ENCODE peak calls at places on chromosomes 13 and 19, in five cellular contexts. One of them, this sample, is unnamed.

GRCh38 chr19:41415154-41415571 is 12.0 kb downstream of the B3GNT8 start:
- DNase-seq in AG10803: no peak
- DNase-seq in AG08395: no peak
- DNase-seq in activated T-cell treated with anti-CD3 and anti-CD28 coated beads, Interleukin-2, amount 50 U/mL, for 4 hours: no peak
- DNase-seq in AG04449: no peak
- DNase-seq in this sample: no peak

GRCh38 chr13:106599875-106600797 is 32.2 kb upstream of the ARGLU1 start:
- DNase-seq in AG10803: peak
- DNase-seq in AG08395: peak
- DNase-seq in activated T-cell treated with anti-CD3 and anti-CD28 coated beads, Interleukin-2, amount 50 U/mL, for 4 hours: no peak
- DNase-seq in AG04449: peak
- DNase-seq in this sample: peak

GRCh38 chr19:45528744-45529453 is 21.6 kb downstream of the VASP start:
- DNase-seq in AG10803: no peak
- DNase-seq in AG08395: peak
- DNase-seq in activated T-cell treated with anti-CD3 and anti-CD28 coated beads, Interleukin-2, amount 50 U/mL, for 4 hours: no peak
- DNase-seq in AG04449: no peak
- DNase-seq in this sample: peak

GRCh38 chr13:51605698-51606097 is 21.4 kb downstream of the WDFY2 start:
- DNase-seq in AG10803: no peak
- DNase-seq in AG08395: no peak
- DNase-seq in activated T-cell treated with anti-CD3 and anti-CD28 coated beads, Interleukin-2, amount 50 U/mL, for 4 hours: no peak
- DNase-seq in AG04449: no peak
- DNase-seq in this sample: no peak

GRCh38 chr13:96273196-96273595 is 183.3 kb downstream of the HS6ST3 start:
- DNase-seq in AG10803: no peak
- DNase-seq in AG08395: no peak
- DNase-seq in activated T-cell treated with anti-CD3 and anti-CD28 coated beads, Interleukin-2, amount 50 U/mL, for 4 hours: no peak
- DNase-seq in AG04449: no peak
- DNase-seq in this sample: no peak

GRCh38 chr13:87671824-87672603 is 843 bp downstream of the SLITRK5 start:
- DNase-seq in AG10803: no peak
- DNase-seq in AG08395: no peak
- DNase-seq in activated T-cell treated with anti-CD3 and anti-CD28 coated beads, Interleukin-2, amount 50 U/mL, for 4 hours: no peak
- DNase-seq in AG04449: no peak
- DNase-seq in this sample: no peak

GRCh38 chr19:3323704-3324103 is 42.7 kb upstream of the NFIC start:
- DNase-seq in AG10803: no peak
- DNase-seq in AG08395: no peak
- DNase-seq in activated T-cell treated with anti-CD3 and anti-CD28 coated beads, Interleukin-2, amount 50 U/mL, for 4 hours: no peak
- DNase-seq in AG04449: no peak
- DNase-seq in this sample: no peak

GRCh38 chr19:3671680-3672574 is 28.3 kb downstream of the PIP5K1C start:
- DNase-seq in AG10803: no peak
- DNase-seq in AG08395: peak
- DNase-seq in activated T-cell treated with anti-CD3 and anti-CD28 coated beads, Interleukin-2, amount 50 U/mL, for 4 hours: no peak
- DNase-seq in AG04449: no peak
- DNase-seq in this sample: no peak

GRCh38 chr13:32008518-32009175 is 22.9 kb upstream of the FRY start:
- DNase-seq in AG10803: no peak
- DNase-seq in AG08395: no peak
- DNase-seq in activated T-cell treated with anti-CD3 and anti-CD28 coated beads, Interleukin-2, amount 50 U/mL, for 4 hours: no peak
- DNase-seq in AG04449: no peak
- DNase-seq in this sample: no peak

GRCh38 chr19:3982701-3983541 is 2.3 kb downstream of the EEF2 start:
- DNase-seq in AG10803: peak
- DNase-seq in AG08395: peak
- DNase-seq in activated T-cell treated with anti-CD3 and anti-CD28 coated beads, Interleukin-2, amount 50 U/mL, for 4 hours: no peak
- DNase-seq in AG04449: no peak
- DNase-seq in this sample: peak